ENCODE peak calls at places on chromosomes 11 and 22, in eight cellular contexts. B is GM04504; H is NCI-H1048; L is AG04449; P is foreskin fibroblast; J is MV-4-11; Z is activated CD8-positive, alpha-beta memory T cell treated with anti-CD3 and anti-CD28 coated beads, Interleukin-2, amount 50 U/mL, for 48 hours; D is amniotic stem cell. N is an unnamed sample.
A peak's percentile ranks its signal among the peaks of the same experiment; 100 is the strongest.

GRCh38 chr11:32013603-32014002 is 77.3 kb upstream of the RCN1 start:
- DNase-seq in B (no peak), H (no peak), L (no peak), P (no peak), J (no peak), Z (no peak), D (no peak), N (no peak)

GRCh38 chr22:26143801-26144325 is 25.4 kb upstream of the SEZ6L start:
- DNase-seq in B (no peak), H (no peak), L (no peak), P (no peak), J (no peak), Z (no peak), D (no peak), N (peak; percentile 10)

GRCh38 chr11:34329876-34330275 is 27.9 kb downstream of the ABTB2 start:
- DNase-seq in B (no peak), H (no peak), L (no peak), P (no peak), J (no peak), Z (no peak), D (no peak), N (no peak)

GRCh38 chr22:22076937-22077703 is 94.5 kb upstream of the TOP3B start:
- DNase-seq in B (no peak), H (no peak), L (no peak), P (peak; percentile 38), J (no peak), Z (no peak), D (no peak), N (no peak)

GRCh38 chr22:46352691-46353386 is 17.3 kb downstream of the TRMU start:
- DNase-seq in B (no peak), H (no peak), L (no peak), P (peak; percentile 30), J (no peak), Z (no peak), D (no peak), N (no peak)

GRCh38 chr11:64258356-64258755 is 7.0 kb downstream of the PLCB3 start:
- DNase-seq in B (no peak), H (no peak), L (no peak), P (no peak), J (no peak), Z (no peak), D (no peak), N (no peak)

GRCh38 chr11:62010935-62011528 is 43.6 kb upstream of the FTH1 start:
- DNase-seq in B (no peak), H (no peak), L (no peak), P (no peak), J (no peak), Z (no peak), D (no peak), N (no peak)

GRCh38 chr11:121671276-121672168 is 218.8 kb upstream of the SORL1-AS1 start:
- DNase-seq in B (no peak), H (no peak), L (no peak), P (peak; percentile 57), J (no peak), Z (no peak), D (no peak), N (no peak)

GRCh38 chr11:61277973-61278565 is 17.0 kb downstream of the VWCE start:
- DNase-seq in B (no peak), H (no peak), L (no peak), P (no peak), J (no peak), Z (no peak), D (no peak), N (no peak)

GRCh38 chr11:124202951-124203350 is 19.8 kb downstream of the OR10D3 start:
- DNase-seq in B (no peak), H (no peak), L (no peak), P (no peak), J (no peak), Z (no peak), D (no peak), N (no peak)

GRCh38 chr22:19874307-19875060 is 19.8 kb upstream of the GNB1L start:
- DNase-seq in B (no peak), H (no peak), L (no peak), P (no peak), J (no peak), Z (peak; percentile 61), D (no peak), N (no peak)

GRCh38 chr22:50620861-50621490 is 7.0 kb downstream of the ARSA start:
- DNase-seq in B (no peak), H (no peak), L (no peak), P (no peak), J (peak; percentile 31), Z (peak; percentile 81), D (no peak), N (no peak)

GRCh38 chr11:96263361-96263763 is 79.6 kb downstream of the MAML2 start:
- DNase-seq in B (peak; percentile 60), H (no peak), L (no peak), P (peak; percentile 76), J (peak; percentile 89), Z (no peak), D (peak; percentile 44), N (peak; percentile 89)

GRCh38 chr11:47415949-47416472 is 7.6 kb downstream of the SLC39A13 start:
- DNase-seq in B (peak; percentile 94), H (no peak), L (no peak), P (peak; percentile 98), J (no peak), Z (peak; percentile 56), D (peak; percentile 87), N (no peak)

GRCh38 chr11:60124802-60125432 is 36.5 kb downstream of the MS4A2 start:
- DNase-seq in B (no peak), H (no peak), L (no peak), P (no peak), J (no peak), Z (no peak), D (no peak), N (no peak)

GRCh38 chr11:99555506-99555905 is 534.8 kb downstream of the CNTN5 start:
- DNase-seq in B (no peak), H (no peak), L (no peak), P (no peak), J (no peak), Z (no peak), D (no peak), N (no peak)

GRCh38 chr11:119417726-119418540 is 5.0 kb downstream of the THY1 start:
- DNase-seq in B (peak; percentile 85), H (no peak), L (peak; percentile 89), P (peak; percentile 96), J (no peak), Z (no peak), D (peak; percentile 89), N (peak; percentile 79)

GRCh38 chr22:43428005-43428485 is 16.2 kb downstream of the MPPED1 start:
- DNase-seq in B (no peak), H (no peak), L (no peak), P (no peak), J (no peak), Z (no peak), D (no peak), N (no peak)

GRCh38 chr11:126111458-126112116 is 48.9 kb upstream of the CDON start:
- DNase-seq in B (no peak), H (no peak), L (no peak), P (no peak), J (no peak), Z (no peak), D (no peak), N (no peak)

GRCh38 chr11:128463386-128463829 is 124.0 kb downstream of the ETS1 start:
- DNase-seq in B (no peak), H (no peak), L (peak; percentile 85), P (peak; percentile 83), J (no peak), Z (no peak), D (peak; percentile 44), N (peak; percentile 84)

GRCh38 chr11:117885777-117886176 is 9.3 kb upstream of the FXYD6 start:
- DNase-seq in B (no peak), H (no peak), L (no peak), P (no peak), J (no peak), Z (no peak), D (no peak), N (no peak)

GRCh38 chr11:18669211-18669593 is 29.4 kb upstream of the TMEM86A start:
- DNase-seq in B (peak; percentile 3), H (no peak), L (no peak), P (peak; percentile 16), J (peak; percentile 37), Z (no peak), D (no peak), N (no peak)

GRCh38 chr22:29569011-29569678 is 11.8 kb downstream of the NIPSNAP1 start:
- DNase-seq in B (no peak), H (no peak), L (no peak), P (no peak), J (no peak), Z (no peak), D (no peak), N (no peak)

GRCh38 chr11:132448334-132448995 is 1078.0 kb downstream of the NTM start:
- DNase-seq in B (peak; percentile 70), H (no peak), L (no peak), P (peak; percentile 30), J (peak; percentile 27), Z (no peak), D (no peak), N (no peak)

GRCh38 chr22:25650834-25651233 is 86.4 kb downstream of the GRK3 start:
- DNase-seq in B (no peak), H (no peak), L (no peak), P (no peak), J (peak; percentile 71), Z (no peak), D (no peak), N (no peak)

GRCh38 chr11:64893194-64894069 is 15.0 kb upstream of the EHD1 start:
- DNase-seq in B (no peak), H (no peak), L (no peak), P (no peak), J (no peak), Z (no peak), D (no peak), N (no peak)

GRCh38 chr11:47946682-47947575 is 33.4 kb upstream of the PTPRJ start:
- DNase-seq in B (peak; percentile 94), H (no peak), L (peak; percentile 63), P (peak; percentile 96), J (peak; percentile 88), Z (no peak), D (peak; percentile 80), N (peak; percentile 90)

GRCh38 chr11:8717876-8718753 is 35.5 kb downstream of the RPL27A start:
- DNase-seq in B (no peak), H (no peak), L (peak; percentile 90), P (peak; percentile 88), J (peak; percentile 68), Z (no peak), D (peak; percentile 16), N (no peak)

N was measured in epithelial cell of proximal tubule.